ENCODE peak calls at places on chromosomes 16 and 17, in eight cellular contexts. L is IMR-90, W is heart left ventricle, J is cardiac muscle cell, U is GM23338, E is iPS DF 6.9, O is psoas muscle, P is esophagus squamous epithelium. Y is an unnamed sample. For H3K36me3, the result is how much of the 10 kb centered on the place peaks cover.

GRCh38 chr16:70693231-70693671 is 7.4 kb upstream of the MTSS2 start:
- DNase-seq in L (no peak), W (peak), J (peak), U (no peak), E (no peak), O (peak), P (no peak), Y (no peak)

GRCh38 chr17:78839762-78840529 is 668 bp downstream of the USP36 start:
- DNase-seq in L (peak), W (peak), J (peak), U (peak), E (no peak), O (peak), P (no peak), Y (peak)

GRCh38 chr17:58328195-58329034 is at the start of gene TSPOAP1:
- DNase-seq in L (no peak), W (peak), J (no peak), U (peak), E (no peak), O (no peak), P (no peak), Y (no peak)

GRCh38 chr17:73595068-73595865 is 49.0 kb downstream of the SDK2 start:
- DNase-seq in L (no peak), W (peak), J (peak), U (peak), E (peak), O (no peak), P (no peak), Y (no peak)

GRCh38 chr17:61223725-61224124 is 175.9 kb upstream of the TBX2 start:
- DNase-seq in L (no peak), W (no peak), J (peak), U (no peak), E (no peak), O (no peak), P (no peak), Y (no peak)

GRCh38 chr17:56521439-56522141 is 71.9 kb upstream of the NOG start:
- DNase-seq in L (no peak), W (no peak), J (peak), U (peak), E (no peak), O (no peak), P (no peak), Y (no peak)

GRCh38 chr17:27315796-27316465 is 22.0 kb downstream of the WSB1 start:
- DNase-seq in L (no peak), W (no peak), J (no peak), U (no peak), E (no peak), O (no peak), P (no peak), Y (no peak)

GRCh38 chr17:78397681-78398101 is 19.2 kb downstream of the PGS1 start:
- DNase-seq in L (peak), W (no peak), J (peak), U (no peak), E (no peak), O (peak), P (no peak), Y (no peak)

GRCh38 chr17:83082435-83082834 is 3.0 kb downstream of the METRNL start:
- DNase-seq in L (no peak), W (no peak), J (no peak), U (no peak), E (no peak), O (no peak), P (no peak), Y (no peak)

GRCh38 chr17:10171057-10171456 is 27.3 kb downstream of the GAS7 start:
- DNase-seq in L (no peak), W (no peak), J (no peak), U (no peak), E (no peak), O (peak), P (no peak), Y (no peak)

GRCh38 chr16:72291531-72291981 is 119.6 kb upstream of the PMFBP1 start:
- DNase-seq in L (peak), W (no peak), J (no peak), U (no peak), E (no peak), O (no peak), P (no peak), Y (no peak)

GRCh38 chr17:77924757-77925336 is 33.7 kb upstream of the TNRC6C start:
- DNase-seq in L (peak), W (no peak), J (no peak), U (peak), E (peak), O (no peak), P (no peak), Y (peak)

GRCh38 chr17:3659541-3660111 is 8.8 kb downstream of the TAX1BP3 start:
- DNase-seq in L (peak), W (peak), J (peak), U (no peak), E (no peak), O (peak), P (no peak), Y (peak)

GRCh38 chr16:24119807-24120206 is 136.3 kb upstream of the CACNG3 start:
- DNase-seq in L (no peak), W (no peak), J (no peak), U (no peak), E (no peak), O (no peak), P (no peak), Y (no peak)

GRCh38 chr17:58311429-58311894 is 17.1 kb downstream of the TSPOAP1 start:
- DNase-seq in L (no peak), W (no peak), J (no peak), U (no peak), E (no peak), O (no peak), P (no peak), Y (no peak)

GRCh38 chr17:75658237-75658636 is 8.7 kb downstream of the RECQL5 start:
- DNase-seq in L (no peak), W (no peak), J (no peak), U (no peak), E (no peak), O (no peak), P (no peak), Y (no peak)

GRCh38 chr17:36089888-36090836 is at the start of gene CCL3:
- DNase-seq in L (no peak), W (no peak), J (no peak), U (no peak), E (no peak), O (peak), P (no peak), Y (no peak)

GRCh38 chr17:40331743-40332641 is 23.0 kb downstream of the RARA start:
- DNase-seq in L (no peak), W (peak), J (no peak), U (no peak), E (no peak), O (peak), P (no peak), Y (peak)

GRCh38 chr16:54974391-54974790 is 43.7 kb downstream of the IRX5 start:
- DNase-seq in L (no peak), W (no peak), J (no peak), U (no peak), E (no peak), O (no peak), P (no peak), Y (no peak)

GRCh38 chr16:81185416-81185815 is 53.1 kb upstream of the BCO1 start:
- DNase-seq in L (no peak), W (no peak), J (no peak), U (no peak), E (no peak), O (no peak), P (no peak), Y (no peak)

GRCh38 chr17:2777242-2777867 is 18.9 kb upstream of the RAP1GAP2 start:
- DNase-seq in L (no peak), W (no peak), J (no peak), U (peak), E (no peak), O (no peak), P (no peak), Y (no peak)

DNA sequence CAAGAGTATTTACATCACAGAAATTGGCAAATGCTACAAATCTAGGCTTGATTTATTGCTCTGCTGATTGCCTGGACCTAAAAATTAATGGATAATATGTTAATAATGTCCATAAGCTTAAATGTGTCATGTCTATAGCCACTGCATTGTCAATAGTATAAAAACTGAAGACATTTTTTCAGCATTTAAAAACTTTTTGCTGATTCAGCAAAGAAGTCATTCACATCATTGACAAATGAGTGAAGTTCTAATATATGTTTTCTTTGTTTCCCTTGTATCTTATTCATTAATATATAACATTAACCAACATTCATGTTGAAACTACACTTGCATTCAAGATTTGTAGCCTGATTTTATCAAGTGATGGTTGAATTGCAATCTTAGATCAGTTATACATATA is 214.7 kb upstream of the XYLT1 start:
- DNase-seq in L (no peak), W (no peak), J (no peak), U (no peak), E (no peak), O (no peak), P (no peak), Y (no peak)
- H3K36me3 ChIP-seq in L (under half), W (under half), J (under half), U (under half), E (under half), O (under half), P (under half), Y (under half)

GRCh38 chr16:74740795-74741304 is 33.8 kb downstream of the FA2H start:
- DNase-seq in L (no peak), W (no peak), J (no peak), U (no peak), E (no peak), O (peak), P (no peak), Y (no peak)
- H3K27ac ChIP-seq in L (no peak), W (no peak), J (no peak), U (no peak), E (no peak), O (no peak), P (peak), Y (no peak)

DNA sequence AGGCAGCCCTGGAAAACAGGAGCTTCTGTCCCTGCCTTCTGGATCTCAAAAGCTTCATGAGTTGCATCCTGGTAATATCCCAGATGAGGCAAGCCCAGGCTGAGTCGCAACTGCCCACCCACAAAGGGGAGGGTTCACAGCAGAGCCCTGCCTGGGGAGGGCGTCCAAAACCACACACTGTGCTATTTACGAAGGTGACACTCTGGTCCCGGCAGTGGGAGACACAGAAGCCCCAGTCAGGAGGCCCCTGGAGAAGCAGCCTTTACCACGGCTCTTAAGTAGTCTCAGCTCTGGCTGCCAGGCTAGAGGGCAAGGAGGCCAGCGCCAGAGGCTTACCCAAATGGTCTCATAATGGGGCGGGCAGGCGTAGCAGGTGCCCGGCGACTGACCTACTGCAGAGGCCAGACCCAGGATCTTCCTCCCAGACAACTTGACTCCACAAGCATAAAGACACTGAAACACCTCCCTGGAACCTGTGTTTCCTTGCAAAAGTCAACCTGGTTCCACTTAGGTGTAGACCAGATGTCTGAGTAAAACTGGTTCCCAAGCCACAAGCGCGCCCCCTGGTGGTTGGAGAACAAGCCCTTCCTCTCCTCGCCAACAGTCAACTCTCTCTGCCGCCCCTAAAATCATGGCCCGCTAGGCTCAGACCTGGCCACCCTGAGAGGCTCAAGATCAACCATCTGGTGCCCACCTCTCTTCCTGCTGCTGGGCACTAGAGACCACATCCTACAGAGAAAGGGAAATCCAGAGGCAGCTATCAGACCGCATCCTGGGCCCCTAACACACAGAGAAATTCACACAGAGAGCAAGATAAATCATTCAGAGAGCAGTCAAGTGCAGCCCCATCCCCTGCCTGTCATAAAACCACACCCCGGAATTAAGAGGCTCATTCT is 5.2 kb downstream of the AXIN2 start:
- DNase-seq in L (peak), W (peak), J (peak), U (peak), E (peak), O (peak), P (no peak), Y (peak)
- H3K4me3 ChIP-seq in L (no peak), W (peak), J (peak), U (peak), E (no peak), O (no peak), P (no peak), Y (peak)

GRCh38 chr16:3661922-3662321 is 7.4 kb downstream of the DNASE1 start:
- DNase-seq in L (no peak), W (peak), J (no peak), U (no peak), E (no peak), O (peak), P (no peak), Y (no peak)
- H3K36me3 ChIP-seq in L (half or more), W (under half), J (half or more), U (under half), E (half or more), O (under half), P (half or more), Y (half or more)

DNA sequence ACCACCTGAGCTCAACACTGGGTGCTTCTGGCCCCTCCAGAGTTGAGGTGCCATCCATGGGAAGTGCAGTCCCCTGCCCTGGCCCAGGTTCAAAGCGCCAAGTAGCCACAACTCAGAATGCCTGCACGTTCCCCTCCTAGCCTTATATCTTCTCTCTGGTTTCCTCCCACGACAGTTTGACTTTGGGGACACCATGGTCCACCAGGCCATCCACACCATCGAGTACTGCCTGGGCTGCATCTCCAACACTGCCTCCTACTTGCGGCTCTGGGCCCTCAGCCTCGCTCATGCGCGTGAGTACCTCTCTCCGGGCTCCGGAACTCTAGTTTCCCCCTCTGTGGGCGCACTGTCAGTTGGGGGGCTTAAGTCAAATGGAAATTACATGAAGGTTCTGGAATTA is 22.4 kb upstream of the NAGLU start:
- DNase-seq in L (no peak), W (no peak), J (no peak), U (no peak), E (no peak), O (no peak), P (no peak), Y (no peak)
- H3K27ac ChIP-seq in L (peak), W (peak), J (no peak), U (no peak), E (no peak), O (peak), P (peak), Y (peak)

DNA sequence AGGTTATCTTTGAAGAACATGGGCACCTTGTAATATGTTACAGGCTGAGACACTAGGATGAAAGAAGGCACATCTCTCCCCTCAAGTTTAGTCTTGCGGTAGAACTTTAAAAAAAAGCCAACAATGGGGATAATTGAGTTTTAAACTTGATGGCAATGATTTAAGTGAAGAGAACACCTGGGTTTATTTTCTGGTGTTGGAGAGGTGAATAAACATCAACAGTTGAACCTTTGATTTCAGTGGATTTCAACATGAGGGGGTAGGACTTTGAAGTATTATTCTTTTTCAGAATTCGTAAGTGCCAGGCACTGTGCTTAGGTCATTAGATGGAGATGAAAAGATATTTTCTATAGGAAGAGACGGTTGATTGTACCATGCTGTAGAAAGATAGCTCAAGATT is 22.3 kb downstream of the HAPSTR1 start:
- DNase-seq in L (no peak), W (no peak), J (no peak), U (no peak), E (no peak), O (no peak), P (no peak), Y (no peak)
- H3K4me3 ChIP-seq in L (no peak), W (no peak), J (no peak), U (no peak), E (no peak), O (no peak), P (no peak), Y (no peak)

DNA sequence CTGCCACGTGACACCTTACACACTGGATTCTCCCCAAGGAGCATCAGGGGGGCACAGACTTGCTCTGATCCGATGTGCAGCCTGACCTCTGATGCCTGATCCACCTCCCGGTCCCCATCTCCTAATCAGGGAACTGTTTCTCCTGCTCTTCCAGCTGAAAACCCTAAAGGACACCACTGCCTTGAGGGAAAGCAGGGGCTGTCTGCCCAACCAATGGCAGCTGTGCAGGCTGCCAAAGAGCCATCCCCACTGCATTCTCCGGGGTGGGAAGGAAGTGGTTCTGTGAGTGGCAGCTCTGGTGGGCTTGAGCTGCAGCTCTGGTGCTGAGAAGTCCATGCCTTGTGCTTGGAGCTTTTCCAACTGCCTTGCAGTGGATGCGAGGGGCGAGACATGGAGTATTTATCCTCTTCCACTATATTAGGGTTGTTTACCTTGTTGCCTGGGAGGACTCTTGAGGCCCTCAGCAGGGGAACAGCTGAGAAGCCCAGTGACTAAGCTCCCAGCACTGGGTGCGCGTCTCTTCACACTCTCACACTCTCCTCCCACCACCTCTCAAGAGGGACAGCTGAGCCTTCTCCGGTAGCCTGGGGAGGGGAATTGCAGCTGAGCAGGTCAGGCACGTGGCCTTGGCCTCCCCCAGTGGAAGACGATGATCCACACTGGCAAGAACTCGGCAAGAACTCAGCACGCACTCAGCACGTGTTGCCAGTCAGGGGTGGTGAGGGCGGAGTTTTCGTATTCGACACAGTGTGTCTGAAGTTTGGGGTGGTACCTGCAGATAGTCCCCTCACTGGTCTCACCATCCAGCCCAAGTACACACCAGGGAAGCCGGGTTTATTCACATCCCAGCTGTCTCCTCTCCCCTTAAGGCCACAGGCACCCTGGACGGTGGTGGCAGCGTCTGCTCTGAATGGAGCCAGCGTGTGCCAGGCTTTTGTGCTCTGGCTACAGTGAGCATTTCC is 21.1 kb upstream of the SPATA32 start:
- DNase-seq in L (peak), W (no peak), J (peak), U (no peak), E (no peak), O (peak), P (no peak), Y (peak)
- H3K36me3 ChIP-seq in L (half or more), W (under half), J (under half), U (under half), E (under half), O (under half), P (under half), Y (half or more)

DNA sequence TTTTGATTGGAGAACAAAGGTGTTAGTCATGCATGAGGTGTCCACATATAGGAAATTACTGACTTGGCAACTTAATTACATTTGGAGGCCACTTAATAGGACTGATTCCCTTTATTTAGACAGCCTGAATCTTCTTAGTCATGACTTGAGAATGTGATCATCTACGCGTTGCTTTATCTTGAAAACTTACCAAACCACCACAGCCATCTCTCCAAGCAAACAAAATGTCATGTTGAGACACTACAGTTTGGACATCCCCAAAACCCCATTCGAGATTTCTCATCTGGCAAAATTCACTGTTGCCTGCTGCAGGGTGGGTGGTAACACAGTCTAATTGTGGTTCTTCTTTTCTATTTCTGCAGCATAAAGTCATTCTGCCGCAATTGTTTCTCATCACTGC is 176.5 kb upstream of the CDH5 start:
- DNase-seq in L (peak), W (no peak), J (no peak), U (no peak), E (no peak), O (no peak), P (no peak), Y (peak)
- H3K27ac ChIP-seq in L (no peak), W (no peak), J (no peak), U (no peak), E (no peak), O (no peak), P (no peak), Y (no peak)

Y was measured in right atrium auricular region.